ENCODE peak calls at places on chromosome 16, in six cellular contexts. L is Daoy, I is T-helper 1 cell, E is posterior vena cava, Z is NCI-H1092 treated with DMSO at 0.1 percent for 48 hours, X is myocyte. V is an unnamed sample.

GRCh38 chr16:71473891-71474290 is 11.8 kb upstream of the ZNF23 start:
- DNase-seq in L (peak), I (no peak), E (no peak), Z (no peak), X (no peak), V (no peak)

GRCh38 chr16:2250652-2251280 is 621 bp downstream of the ECI1 start:
- DNase-seq in L (no peak), I (no peak), E (no peak), Z (no peak), X (no peak), V (no peak)

GRCh38 chr16:29686740-29687327 is 7.9 kb downstream of the QPRT start:
- DNase-seq in L (no peak), I (no peak), E (no peak), Z (no peak), X (no peak), V (no peak)

GRCh38 chr16:79839450-79839849 is 238.9 kb upstream of the MAF start:
- DNase-seq in L (no peak), I (no peak), E (no peak), Z (no peak), X (no peak), V (no peak)

GRCh38 chr16:72312862-72313261 is 140.9 kb upstream of the PMFBP1 start:
- DNase-seq in L (no peak), I (no peak), E (no peak), Z (no peak), X (no peak), V (no peak)

GRCh38 chr16:56724191-56724590 is 5.7 kb upstream of the NUP93 start:
- DNase-seq in L (no peak), I (no peak), E (no peak), Z (no peak), X (no peak), V (no peak)

GRCh38 chr16:79334127-79334526 is 266.4 kb downstream of the MAF start:
- DNase-seq in L (no peak), I (no peak), E (no peak), Z (no peak), X (no peak), V (no peak)

GRCh38 chr16:51167170-51167710 is 16.2 kb upstream of the SALL1 start:
- DNase-seq in L (no peak), I (no peak), E (no peak), Z (no peak), X (no peak), V (no peak)

GRCh38 chr16:89031715-89032659 is 55.0 kb upstream of the CBFA2T3 start:
- DNase-seq in L (no peak), I (peak), E (peak), Z (no peak), X (no peak), V (peak)

GRCh38 chr16:72113616-72113945 is 19.9 kb downstream of the DHX38 start:
- DNase-seq in L (no peak), I (no peak), E (no peak), Z (no peak), X (no peak), V (no peak)

GRCh38 chr16:81720973-81721907 is 57.9 kb upstream of the PLCG2 start:
- DNase-seq in L (no peak), I (no peak), E (no peak), Z (no peak), X (no peak), V (no peak)

GRCh38 chr16:3074860-3075545 is 9.6 kb downstream of the IL32 start:
- DNase-seq in L (no peak), I (peak), E (no peak), Z (no peak), X (no peak), V (peak)

GRCh38 chr16:48965391-48965790 is 316.2 kb downstream of the CBLN1 start:
- DNase-seq in L (peak), I (no peak), E (no peak), Z (peak), X (peak), V (no peak)

GRCh38 chr16:70746040-70746707 is 54.8 kb downstream of the VAC14 start:
- DNase-seq in L (peak), I (no peak), E (peak), Z (no peak), X (peak), V (peak)

GRCh38 chr16:17556276-17557052 is 85.7 kb upstream of the XYLT1 start:
- DNase-seq in L (no peak), I (no peak), E (no peak), Z (peak), X (no peak), V (no peak)

GRCh38 chr16:27355610-27356009 is 41.8 kb downstream of the IL4R start:
- DNase-seq in L (peak), I (no peak), E (peak), Z (no peak), X (no peak), V (no peak)

V was measured in kidney.